ENCODE peak calls at places on chromosomes 11 and 22, in four cellular contexts. T is lower lobe of right lung, C is adrenal gland, Z is body of pancreas. V is an unnamed sample. For H3K4me1, the result is how much of the 10 kb centered on the place peaks cover.

GRCh38 chr11:13859986-13860385 is 102.5 kb upstream of the SPON1 start:
- DNase-seq in C (no peak), T (no peak), Z (no peak), V (no peak)

GRCh38 chr11:115659061-115659963 is 155.1 kb upstream of the CADM1 start:
- DNase-seq in T (peak), C (peak), Z (peak), V (peak)

GRCh38 chr22:44025171-44026065 is 1.3 kb downstream of the PARVB start:
- DNase-seq in T (peak), C (peak), Z (peak), V (peak)

GRCh38 chr11:72015511-72016061 is 16.9 kb downstream of the IL18BP start:
- DNase-seq in C (no peak), T (no peak), Z (no peak), V (no peak)

GRCh38 chr11:34249439-34250073 is 108.3 kb downstream of the ABTB2 start:
- DNase-seq in T (no peak), Z (no peak), C (no peak), V (no peak)

GRCh38 chr22:27644566-27644965 is 157.0 kb downstream of the MN1 start:
- DNase-seq in T (no peak), Z (no peak), C (no peak), V (no peak)

GRCh38 chr11:45918331-45918941 is 759 bp upstream of the PEX16 start:
- DNase-seq in C (peak), Z (peak), T (peak), V (peak)

GRCh38 chr11:134124660-134125451 is 56.0 kb downstream of the JAM3 start:
- DNase-seq in C (peak), Z (peak), T (peak), V (peak)

GRCh38 chr11:73193251-73194033 is 24.6 kb upstream of the P2RY2 start:
- DNase-seq in T (no peak), C (no peak), Z (no peak), V (no peak)

GRCh38 chr11:75413864-75414263 is 14.5 kb downstream of the RPS3 start:
- DNase-seq in C (peak), Z (no peak), T (no peak), V (no peak)

GRCh38 chr11:67295846-67296245 is 6.7 kb downstream of the ANKRD13D start:
- DNase-seq in C (no peak), Z (no peak), T (no peak), V (no peak)
- H3K4me1 ChIP-seq in C (under half), Z (under half), T (under half), V (under half)

GRCh38 chr11:10407749-10408472 is 47.2 kb upstream of the AMPD3 start:
- DNase-seq in C (peak), Z (no peak), T (no peak), V (peak)

GRCh38 chr11:10405858-10406592 is 49.0 kb upstream of the AMPD3 start:
- DNase-seq in C (peak), T (peak), Z (peak), V (peak)

GRCh38 chr11:10409207-10409661 is 45.8 kb upstream of the AMPD3 start:
- DNase-seq in C (no peak), T (no peak), Z (no peak), V (no peak)

GRCh38 chr11:10410106-10410843 is 44.8 kb upstream of the AMPD3 start:
- DNase-seq in Z (no peak), C (no peak), T (no peak), V (no peak)

DNA sequence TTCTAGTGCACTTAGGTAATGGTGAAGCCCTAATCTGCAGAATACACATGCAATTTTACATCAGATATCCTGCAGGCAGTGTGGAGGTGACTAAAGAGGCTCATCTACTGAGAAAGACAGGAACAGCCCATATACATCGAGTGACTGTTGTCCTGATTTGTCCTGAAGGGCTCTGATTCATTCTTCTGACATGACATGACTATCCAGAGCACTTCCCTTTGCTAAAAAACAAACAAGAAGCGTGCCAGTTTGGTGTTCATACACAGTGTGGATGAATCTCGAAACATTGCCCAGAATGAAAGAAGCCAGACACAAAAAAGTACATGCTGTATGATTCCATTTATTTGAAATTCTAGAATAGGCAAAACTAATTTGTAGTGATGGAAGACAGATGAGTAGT is 48.0 kb upstream of the AMPD3 start:
- DNase-seq in C (no peak), T (no peak), Z (no peak), V (no peak)
- H3K27ac ChIP-seq in C (no peak), T (no peak), Z (no peak), V (no peak)

DNA sequence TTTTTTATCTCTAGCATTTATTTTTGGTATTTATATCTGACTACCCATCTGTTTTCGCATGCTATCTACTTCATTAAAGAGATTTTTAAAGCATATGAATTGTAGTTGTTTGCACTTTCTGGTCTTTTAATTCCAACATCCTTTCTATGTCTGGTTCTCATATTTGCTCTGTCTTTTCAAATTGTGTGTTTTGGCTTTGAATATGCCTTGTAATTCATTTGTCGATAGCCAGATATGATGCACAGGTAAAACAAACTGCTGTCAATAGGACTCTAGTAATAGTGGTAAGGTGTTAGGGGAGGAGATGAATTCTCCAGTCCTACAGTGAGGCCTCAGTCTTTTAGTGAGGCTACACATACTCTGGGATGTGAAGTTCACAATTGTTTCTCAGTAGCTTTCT is 530.8 kb upstream of the CCDC179 start:
- DNase-seq in T (no peak), Z (no peak), C (no peak), V (no peak)
- TF ChIP-seq CTCF in T (no peak), Z (no peak), C (no peak), V (no peak)

GRCh38 chr11:16783321-16783801 is 44.9 kb downstream of the C11orf58 start:
- DNase-seq in T (no peak), C (no peak), Z (no peak), V (no peak)
- H3K4me1 ChIP-seq in T (under half), C (under half), Z (under half), V (under half)

DNA sequence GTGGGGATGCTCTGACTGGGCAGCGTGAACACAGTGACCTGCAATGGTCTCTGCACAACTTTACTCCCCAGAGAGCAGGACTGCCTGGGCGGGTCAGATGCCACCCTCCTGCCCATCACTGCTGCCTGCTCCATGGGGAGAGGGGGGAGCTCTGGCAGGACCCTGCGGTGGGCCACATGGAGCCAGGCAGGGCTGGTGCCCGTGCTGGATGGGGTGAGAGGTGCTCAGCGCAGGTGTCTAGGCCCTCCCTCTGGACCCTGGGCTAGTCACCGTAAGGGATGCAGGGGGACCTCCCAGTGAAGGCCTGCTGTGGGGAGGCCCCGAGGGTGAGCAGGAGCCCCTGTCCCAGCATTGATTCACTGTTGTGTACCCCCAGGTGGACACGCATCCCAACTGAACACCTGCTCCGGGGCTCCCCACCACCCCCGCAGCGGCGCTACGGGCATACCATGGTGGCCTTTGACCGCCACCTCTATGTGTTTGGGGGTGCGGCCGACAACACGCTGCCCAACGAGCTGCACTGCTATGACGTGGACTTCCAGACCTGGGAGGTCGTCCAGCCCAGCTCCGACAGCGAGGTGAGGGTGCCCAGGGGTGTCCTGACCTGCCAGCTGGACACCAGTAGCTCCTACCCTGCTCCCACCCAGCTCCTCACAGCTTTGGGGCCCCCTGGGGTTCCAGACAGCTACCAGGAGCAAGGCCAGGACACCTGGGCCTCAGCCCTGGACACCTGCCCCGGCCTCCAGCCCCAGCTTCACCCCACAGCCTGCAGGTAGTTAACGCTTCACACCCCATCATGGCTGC is 9.4 kb downstream of the LZTR1 start:
- DNase-seq in C (no peak), T (no peak), Z (no peak), V (no peak)
- H3K27ac ChIP-seq in C (no peak), T (no peak), Z (no peak), V (no peak)

GRCh38 chr11:122758361-122758760 is 79.9 kb upstream of the CRTAM start:
- DNase-seq in T (no peak), C (no peak), Z (no peak), V (no peak)
- TF ChIP-seq CTCF in T (no peak), C (no peak), Z (no peak), V (no peak)

GRCh38 chr11:114165326-114166230 is 106.1 kb downstream of the ZBTB16 start:
- DNase-seq in T (no peak), Z (no peak), C (no peak), V (no peak)
- H3K4me1 ChIP-seq in T (half or more), Z (half or more), C (half or more), V (half or more)

GRCh38 chr22:38312261-38312800 is 4.9 kb downstream of the CSNK1E start:
- DNase-seq in Z (no peak), C (no peak), T (no peak), V (no peak)
- H3K27ac ChIP-seq in Z (peak), C (peak), T (peak), V (peak)

GRCh38 chr11:62432695-62433094 is 13.9 kb downstream of the SCGB1A1 start:
- DNase-seq in C (no peak), Z (peak), T (no peak), V (no peak)

GRCh38 chr11:62431171-62431895 is 12.5 kb downstream of the SCGB1A1 start:
- DNase-seq in C (no peak), T (no peak), Z (no peak), V (no peak)

GRCh38 chr11:62435741-62436485 is 17.1 kb downstream of the SCGB1A1 start:
- DNase-seq in T (no peak), Z (no peak), C (no peak), V (no peak)

GRCh38 chr11:62433141-62433543 is 14.3 kb downstream of the SCGB1A1 start:
- DNase-seq in Z (peak), C (no peak), T (no peak), V (no peak)

GRCh38 chr11:62433553-62434301 is 14.9 kb downstream of the SCGB1A1 start:
- DNase-seq in C (peak), T (no peak), Z (peak), V (no peak)
- TF ChIP-seq CTCF in C (no peak), T (no peak), Z (no peak), V (peak)